ENCODE peak calls at places on chromosomes 12 and 14, in eight cellular contexts. N is GM23338, E is brain microvascular endothelial cell, W is lung, Z is OCI-LY7, D is fibroblast of lung, P is tibial nerve, G is MM.1S. C is an unnamed sample.

GRCh38 chr12:50257226-50258166 is 25.8 kb downstream of the LIMA1 start:
- DNase-seq in N (no peak), G (no peak), W (no peak), D (peak; percentile 78), Z (peak; percentile 28), P (peak; percentile 88), E (peak; percentile 73), C (no peak)

GRCh38 chr12:17348311-17348710 is 741.7 kb downstream of the RERGL start:
- DNase-seq in E (no peak), P (no peak), N (no peak), D (no peak), W (no peak), G (no peak), Z (no peak), C (no peak)

GRCh38 chr12:118103231-118103600 is 595 bp downstream of the VSIG10 start:
- DNase-seq in E (no peak), D (peak; percentile 17), P (no peak), W (no peak), Z (no peak), N (peak; percentile 69), G (no peak), C (peak; percentile 49)

GRCh38 chr12:61757831-61758505 is 502.2 kb upstream of the USP15 start:
- DNase-seq in P (no peak), Z (no peak), W (no peak), N (no peak), D (no peak), G (no peak), E (peak; percentile 13), C (no peak)

GRCh38 chr14:71304588-71305133 is 397.4 kb downstream of the PCNX1 start:
- DNase-seq in W (no peak), P (no peak), D (no peak), G (no peak), N (no peak), Z (no peak), E (no peak), C (no peak)

GRCh38 chr12:63826002-63826585 is 18.4 kb upstream of the SRGAP1 start:
- DNase-seq in D (peak; percentile 90), Z (peak; percentile 36), P (peak; percentile 34), E (peak; percentile 41), N (peak; percentile 78), G (peak; percentile 49), W (no peak), C (no peak)

GRCh38 chr12:459430-460258 is at the start of gene B4GALNT3:
- DNase-seq in D (no peak), P (no peak), G (peak; percentile 8), Z (peak; percentile 17), W (peak; percentile 71), N (peak; percentile 81), E (no peak), C (no peak)

GRCh38 chr14:34843011-34843554 is 32.1 kb downstream of the BAZ1A start:
- DNase-seq in G (no peak), Z (no peak), E (peak; percentile 24), P (no peak), N (no peak), W (no peak), D (peak; percentile 75), C (no peak)

GRCh38 chr14:59492419-59492818 is 8.1 kb downstream of the JKAMP start:
- DNase-seq in E (no peak), N (no peak), D (no peak), W (no peak), G (no peak), P (no peak), Z (no peak), C (no peak)

GRCh38 chr14:67240168-67240932 is 885 bp upstream of the PALS1 start:
- DNase-seq in P (peak; percentile 25), W (peak; percentile 64), Z (peak; percentile 31), D (no peak), G (peak; percentile 8), E (peak; percentile 11), N (peak; percentile 45), C (peak; percentile 48)

GRCh38 chr12:122422769-122423257 is 344 bp upstream of the CLIP1 start:
- DNase-seq in P (no peak), D (peak; percentile 70), G (peak; percentile 33), E (no peak), N (peak; percentile 61), Z (peak; percentile 62), W (peak; percentile 36), C (no peak)

GRCh38 chr14:104244221-104245011 is 106.0 kb downstream of the KIF26A start:
- DNase-seq in D (no peak), Z (no peak), P (no peak), W (no peak), G (no peak), N (no peak), E (no peak), C (no peak)

GRCh38 chr12:109876406-109876805 is 3.9 kb downstream of the GLTP start:
- DNase-seq in D (no peak), G (no peak), N (no peak), E (no peak), P (no peak), Z (no peak), W (no peak), C (no peak)

GRCh38 chr12:65891219-65891618 is 66.9 kb downstream of the HMGA2 start:
- DNase-seq in G (no peak), Z (no peak), D (peak; percentile 41), N (no peak), W (no peak), E (no peak), P (no peak), C (no peak)

GRCh38 chr14:91509083-91509877 is 830 bp downstream of the PPP4R3A start:
- DNase-seq in G (peak; percentile 23), N (peak; percentile 56), E (no peak), Z (peak; percentile 61), W (peak; percentile 41), D (no peak), P (no peak), C (peak; percentile 28)

GRCh38 chr12:119720349-119720748 is 52.4 kb downstream of the PRKAB1 start:
- DNase-seq in P (no peak), W (no peak), N (no peak), Z (no peak), G (no peak), D (no peak), E (no peak), C (no peak)

GRCh38 chr12:11729439-11730150 is 80.1 kb downstream of the ETV6 start:
- DNase-seq in D (no peak), N (no peak), G (no peak), W (no peak), E (no peak), P (no peak), Z (peak; percentile 46), C (no peak)

GRCh38 chr12:11731455-11731854 is 82.0 kb downstream of the ETV6 start:
- DNase-seq in E (no peak), N (no peak), G (peak; percentile 34), P (no peak), D (no peak), W (no peak), Z (no peak), C (no peak)

GRCh38 chr12:11732023-11732422 is 82.5 kb downstream of the ETV6 start:
- DNase-seq in G (peak; percentile 72), D (no peak), Z (no peak), W (no peak), N (no peak), E (no peak), P (no peak), C (no peak)

GRCh38 chr12:11730299-11731041 is 81.0 kb downstream of the ETV6 start:
- DNase-seq in Z (peak; percentile 93), P (no peak), G (no peak), D (no peak), E (no peak), N (peak; percentile 41), W (peak; percentile 71), C (no peak)

DNA sequence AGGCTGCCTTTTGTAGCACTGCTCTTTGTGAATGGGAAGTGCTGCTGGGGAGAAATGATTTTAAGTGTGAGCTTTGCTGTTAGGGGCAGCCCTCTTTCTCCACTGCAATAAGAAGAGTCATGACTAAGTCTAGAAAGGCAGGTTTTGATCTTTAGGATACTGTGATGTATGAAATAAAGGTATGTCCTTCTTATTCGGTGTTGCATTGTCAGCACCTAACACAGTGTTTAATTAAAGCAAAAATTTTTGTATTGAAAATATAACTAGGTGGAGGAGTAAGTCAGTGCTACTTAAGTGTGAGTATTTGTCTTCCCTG is 81.5 kb downstream of the ETV6 start:
- DNase-seq in P (no peak), W (no peak), G (no peak), D (no peak), N (no peak), Z (no peak), E (no peak), C (no peak)
- H3K27ac ChIP-seq in P (no peak overlapping the region), W (peak overlapping the region; percentile 84), G (peak overlapping the region; percentile 89), D (no peak overlapping the region), N (peak overlapping the region; percentile 40), Z (peak overlapping the region; percentile 91), E (peak overlapping the region; percentile 57), C (peak overlapping the region; percentile 4)

GRCh38 chr14:21868442-21869046 is 194.9 kb upstream of the OR4E1 start:
- DNase-seq in D (peak; percentile 31), W (peak; percentile 37), P (peak; percentile 58), N (peak; percentile 88), G (peak; percentile 60), E (peak; percentile 80), Z (peak; percentile 69), C (no peak)
- TF ChIP-seq CTCF in D (peak; percentile 72), W (peak; percentile 38), P (peak; percentile 36), N (peak; percentile 95), G (peak; percentile 63), E (peak; percentile 89), Z (peak; percentile 94), C (peak; percentile 71)

DNA sequence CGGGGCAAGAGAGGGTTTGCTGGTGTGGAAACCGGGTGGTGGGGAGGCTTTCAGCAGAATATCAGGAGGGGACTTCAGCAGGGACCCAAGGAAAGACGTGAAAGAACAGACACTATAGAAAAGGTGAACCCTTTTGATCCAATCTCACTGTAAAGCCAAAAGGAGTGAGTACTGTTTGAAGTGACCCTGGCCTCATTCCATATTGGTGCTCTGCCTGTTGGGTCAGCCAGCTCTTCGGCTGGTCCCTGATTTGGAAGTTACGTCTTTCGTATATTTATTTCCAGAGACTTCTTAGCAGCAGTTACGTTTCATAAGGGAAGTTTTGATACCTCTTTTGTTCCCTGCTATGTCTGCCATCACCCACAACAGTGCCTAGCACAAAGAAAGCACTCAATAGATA is 21.9 kb downstream of the WNT5B start:
- DNase-seq in Z (no peak), D (no peak), G (no peak), N (no peak), W (no peak), P (no peak), E (no peak), C (no peak)
- H3K27ac ChIP-seq in Z (no peak overlapping the region), D (no peak overlapping the region), G (no peak overlapping the region), N (no peak overlapping the region), W (no peak overlapping the region), P (peak overlapping the region; percentile 70), E (no peak overlapping the region), C (peak overlapping the region; percentile 100)

DNA sequence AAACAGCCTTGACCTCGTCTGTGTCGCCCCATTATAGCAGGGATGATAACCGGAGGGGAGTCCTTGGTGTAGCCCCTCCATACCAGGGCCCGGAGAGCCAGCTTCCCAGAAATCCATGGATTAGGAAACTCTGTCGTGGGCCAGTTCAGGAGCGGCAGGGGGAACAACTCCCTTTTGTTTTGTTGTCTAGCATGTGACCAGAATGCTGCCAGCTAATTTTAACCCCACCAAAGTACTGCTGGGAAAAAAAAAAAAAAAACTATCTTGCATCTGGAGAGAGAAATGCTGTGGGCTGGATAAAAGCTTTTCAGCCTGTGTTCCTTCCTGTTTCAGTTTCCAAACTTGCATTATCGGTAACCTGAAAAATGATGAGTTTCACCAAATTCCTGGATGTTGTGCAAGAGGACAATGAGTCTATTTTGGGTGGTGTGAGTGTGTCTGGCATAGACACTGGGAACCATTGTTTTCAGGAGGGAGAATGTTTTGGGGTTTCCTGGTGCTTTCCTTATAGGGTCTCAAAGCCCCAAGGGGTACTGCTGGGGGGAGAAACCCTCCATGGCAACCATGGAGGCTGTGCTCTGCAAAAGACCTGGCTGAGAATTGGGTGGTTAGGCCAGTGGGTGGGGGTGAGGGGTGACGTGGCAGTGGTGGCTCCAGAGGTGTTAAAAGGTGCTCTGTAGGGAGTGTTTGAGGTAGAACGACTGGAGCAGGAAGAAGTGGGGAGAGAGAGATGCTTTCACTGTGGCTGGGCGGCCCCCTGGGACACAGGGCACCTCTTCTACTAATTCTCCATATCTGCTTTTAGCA is 14.9 kb upstream of the IRF2BPL start:
- DNase-seq in E (peak; percentile 59), W (no peak), D (peak; percentile 88), G (no peak), P (peak; percentile 71), Z (no peak), N (no peak), C (no peak)
- TF ChIP-seq CTCF in E (no peak), W (no peak), D (no peak), G (no peak), P (no peak), Z (no peak), N (no peak), C (no peak)

C was measured in dorsolateral prefrontal cortex.